ENCODE peak calls at places on chromosomes 5 and 9, in four cellular contexts. One of them, this sample, is unnamed.

GRCh38 chr9:130938184-130938651 is 829 bp downstream of the FIBCD1 start:
- DNase-seq in iPS-NIHi11: no peak
- DNase-seq in nephron progenitor cell: no peak
- DNase-seq in EL: no peak
- DNase-seq in this sample: no peak

GRCh38 chr5:147290261-147290660 is 55.4 kb downstream of the STK32A start:
- DNase-seq in iPS-NIHi11: no peak
- DNase-seq in nephron progenitor cell: no peak
- DNase-seq in EL: no peak
- DNase-seq in this sample: no peak

GRCh38 chr9:89808801-89809200 is 204.0 kb downstream of the GADD45G start:
- DNase-seq in iPS-NIHi11: no peak
- DNase-seq in nephron progenitor cell: no peak
- DNase-seq in EL: no peak
- DNase-seq in this sample: no peak

GRCh38 chr5:174505621-174506020 is 218.8 kb upstream of the MSX2 start:
- DNase-seq in iPS-NIHi11: no peak
- DNase-seq in nephron progenitor cell: no peak
- DNase-seq in EL: peak; percentile 62
- DNase-seq in this sample: no peak

GRCh38 chr5:181207214-181207959 is 2.4 kb upstream of the TRIM7 start:
- DNase-seq in iPS-NIHi11: no peak
- DNase-seq in nephron progenitor cell: peak; percentile 78
- DNase-seq in EL: peak; percentile 95
- DNase-seq in this sample: peak; percentile 85

GRCh38 chr9:72459308-72459707 is 62.1 kb upstream of the TMC1 start:
- DNase-seq in iPS-NIHi11: no peak
- DNase-seq in nephron progenitor cell: peak; percentile 26
- DNase-seq in EL: no peak
- DNase-seq in this sample: no peak

GRCh38 chr9:32378496-32378895 is 5.9 kb upstream of the ACO1 start:
- DNase-seq in iPS-NIHi11: peak; percentile 58
- DNase-seq in nephron progenitor cell: peak; percentile 21
- DNase-seq in EL: peak; percentile 77
- DNase-seq in this sample: peak; percentile 63

GRCh38 chr5:158819095-158819494 is 280.6 kb downstream of the EBF1 start:
- DNase-seq in iPS-NIHi11: no peak
- DNase-seq in nephron progenitor cell: no peak
- DNase-seq in EL: no peak
- DNase-seq in this sample: peak; percentile 12

GRCh38 chr9:14271078-14271673 is 42.8 kb downstream of the NFIB start:
- DNase-seq in iPS-NIHi11: peak; percentile 17
- DNase-seq in nephron progenitor cell: peak; percentile 16
- DNase-seq in EL: peak; percentile 55
- DNase-seq in this sample: peak; percentile 77

GRCh38 chr9:32456564-32456963 is 69.4 kb downstream of the RIGI start:
- DNase-seq in iPS-NIHi11: no peak
- DNase-seq in nephron progenitor cell: no peak
- DNase-seq in EL: peak; percentile 21
- DNase-seq in this sample: no peak

GRCh38 chr5:3377176-3377575 is 218.5 kb upstream of the IRX1 start:
- DNase-seq in iPS-NIHi11: no peak
- DNase-seq in nephron progenitor cell: no peak
- DNase-seq in EL: no peak
- DNase-seq in this sample: no peak